ENCODE peak calls at places on chromosomes 12 and 14, in four cellular contexts. H, P, M and V are unnamed samples. For H3K4me1 and H3K79me2, the result is how much of the 10 kb centered on the place peaks cover.

GRCh38 chr12:2640709-2641108 is 154.1 kb upstream of the FKBP4 start:
- DNase-seq in H (peak), P (peak), M (no peak), V (peak)

GRCh38 chr12:14647028-14647750 is 49.2 kb downstream of the GUCY2C start:
- DNase-seq in H (no peak), P (no peak), M (no peak), V (no peak)

GRCh38 chr12:89154743-89155530 is 197.4 kb downstream of the DUSP6 start:
- DNase-seq in H (no peak), P (no peak), M (no peak), V (no peak)

GRCh38 chr14:56202256-56202655 is 84.0 kb downstream of the PELI2 start:
- DNase-seq in H (no peak), P (no peak), M (no peak), V (peak)

GRCh38 chr14:92039073-92039719 is 663 bp downstream of the TRIP11 start:
- DNase-seq in H (peak), P (peak), M (peak), V (peak)

GRCh38 chr14:71725802-71726638 is 206.2 kb upstream of the RGS6 start:
- DNase-seq in H (no peak), P (no peak), M (no peak), V (no peak)

GRCh38 chr12:11832100-11832499 is 182.6 kb downstream of the ETV6 start:
- DNase-seq in H (no peak), P (no peak), M (no peak), V (no peak)

GRCh38 chr12:90120627-90121026 is 412.0 kb upstream of the ATP2B1 start:
- DNase-seq in H (no peak), P (no peak), M (no peak), V (no peak)

GRCh38 chr12:132533584-132533958 is 43.6 kb downstream of the FBRSL1 start:
- DNase-seq in H (no peak), P (no peak), M (no peak), V (no peak)

GRCh38 chr12:65640489-65640901 is 183.8 kb upstream of the HMGA2 start:
- DNase-seq in H (no peak), P (no peak), M (no peak), V (no peak)

GRCh38 chr14:91885113-91885712 is 17.9 kb upstream of the TC2N start:
- DNase-seq in H (no peak), P (no peak), M (no peak), V (no peak)

GRCh38 chr14:77709412-77709811 is 1.5 kb downstream of the SLIRP start:
- DNase-seq in H (no peak), P (no peak), M (no peak), V (no peak)

GRCh38 chr12:6330999-6331714 is 10.7 kb downstream of the TNFRSF1A start:
- DNase-seq in H (no peak), P (no peak), M (no peak), V (no peak)
- H3K4me1 ChIP-seq in H (under half), P (under half), M (under half), V (under half)

DNA sequence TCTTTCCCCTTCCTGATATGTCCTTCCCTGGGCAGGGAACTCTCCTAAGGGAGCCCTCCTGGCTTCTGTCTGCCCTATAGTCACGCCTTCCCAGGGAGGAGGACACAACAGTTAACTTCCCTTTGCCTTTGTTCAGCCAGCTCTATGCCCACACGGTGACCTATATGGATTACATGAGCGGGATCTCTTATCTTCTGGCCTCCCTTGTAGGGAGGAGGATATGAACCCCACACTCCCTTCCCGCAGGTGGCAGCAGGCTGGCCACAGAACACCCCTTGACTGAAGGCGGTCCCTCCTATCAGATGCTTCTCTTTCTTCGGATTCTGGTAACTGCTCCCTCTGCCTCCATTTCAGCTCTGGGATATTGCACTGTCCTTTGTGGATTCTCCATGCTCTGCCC is 135.6 kb upstream of the MAX start:
- DNase-seq in H (no peak), P (no peak), M (no peak), V (no peak)
- H3K4ac ChIP-seq in H (peak), P (no peak), M (no peak), V (no peak)

GRCh38 chr12:52238916-52239649 is 6.0 kb downstream of the KRT7 start:
- DNase-seq in H (no peak), P (no peak), M (no peak), V (no peak)
- H3K79me2 ChIP-seq in H (under half), P (under half), M (under half), V (under half)

GRCh38 chr12:50568338-50569155 is 63.8 kb downstream of the DIP2B start:
- DNase-seq in H (no peak), P (no peak), M (no peak), V (no peak)
- H3K4me1 ChIP-seq in H (under half), P (under half), M (under half), V (under half)

DNA sequence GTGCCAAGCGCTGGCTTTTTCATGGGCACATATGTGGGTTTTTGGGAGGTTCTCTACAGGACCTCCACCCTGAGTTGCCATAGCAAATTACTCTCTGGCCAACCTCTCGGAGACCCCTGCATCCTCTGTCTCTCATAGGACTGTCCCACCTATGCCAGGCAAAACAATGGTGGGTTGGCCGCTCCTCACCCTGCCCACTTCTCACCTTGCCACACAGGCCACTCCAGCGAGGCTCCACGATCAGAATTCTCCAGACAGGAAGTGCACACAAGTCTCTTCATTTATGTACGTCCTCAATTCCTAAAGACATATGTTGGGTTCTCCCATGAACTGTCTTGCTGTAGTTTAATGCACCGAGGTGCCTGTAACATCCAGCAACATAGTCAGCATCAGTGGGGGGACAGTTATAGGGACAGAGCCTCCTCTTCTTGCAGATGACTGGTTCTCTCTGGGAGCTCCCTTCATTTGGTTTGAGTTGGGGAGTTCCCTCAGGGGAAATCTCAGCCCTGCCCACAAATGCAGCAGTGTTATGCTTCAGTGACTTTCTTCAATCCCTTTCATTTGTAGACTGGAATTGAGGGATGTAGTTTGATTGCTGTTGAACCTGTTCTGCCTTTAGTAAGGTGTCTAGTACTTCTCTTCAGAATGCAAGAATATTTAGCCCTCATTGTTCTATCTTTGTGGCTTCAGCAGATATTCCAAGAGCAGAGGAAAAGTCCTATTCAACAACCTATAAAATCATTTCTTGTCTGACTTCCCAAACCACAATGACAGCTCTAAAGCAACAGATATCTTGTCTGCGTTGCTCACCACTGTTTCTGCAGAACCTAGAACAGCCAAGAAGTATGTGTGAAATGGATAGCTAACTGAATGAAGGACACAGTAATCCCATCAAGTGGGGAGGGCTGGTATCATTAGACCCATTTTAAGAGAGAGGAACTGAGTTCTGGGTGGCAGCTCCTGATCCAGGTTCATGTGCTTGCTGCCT is 2.8 kb upstream of the LTBP2 start:
- DNase-seq in H (no peak), P (no peak), M (no peak), V (no peak)
- H3K4ac ChIP-seq in H (no peak), P (no peak), M (no peak), V (no peak)

GRCh38 chr12:130831246-130831645 is 7.8 kb downstream of the STX2 start:
- DNase-seq in H (no peak), P (peak), M (no peak), V (no peak)

GRCh38 chr12:130828895-130829294 is 10.2 kb downstream of the STX2 start:
- DNase-seq in H (no peak), P (peak), M (no peak), V (no peak)

GRCh38 chr12:130827432-130827831 is 11.6 kb downstream of the STX2 start:
- DNase-seq in H (no peak), P (peak), M (no peak), V (no peak)

GRCh38 chr12:130830246-130830551 is 8.9 kb downstream of the STX2 start:
- DNase-seq in H (no peak), P (peak), M (no peak), V (no peak)

GRCh38 chr12:130829391-130830245 is 9.4 kb downstream of the STX2 start:
- DNase-seq in H (no peak), P (peak), M (no peak), V (no peak)
- H3K79me2 ChIP-seq in H (under half), P (under half), M (under half), V (under half)

GRCh38 chr14:34374998-34375740 is 86.9 kb downstream of the SPTSSA start:
- DNase-seq in H (peak), P (no peak), M (no peak), V (no peak)

GRCh38 chr14:34368971-34369665 is 92.9 kb downstream of the SPTSSA start:
- DNase-seq in H (peak), P (no peak), M (no peak), V (no peak)

GRCh38 chr14:34376868-34377267 is 85.2 kb downstream of the SPTSSA start:
- DNase-seq in H (no peak), P (no peak), M (no peak), V (no peak)

GRCh38 chr14:34368115-34368970 is 93.7 kb downstream of the SPTSSA start:
- DNase-seq in H (peak), P (no peak), M (no peak), V (no peak)

DNA sequence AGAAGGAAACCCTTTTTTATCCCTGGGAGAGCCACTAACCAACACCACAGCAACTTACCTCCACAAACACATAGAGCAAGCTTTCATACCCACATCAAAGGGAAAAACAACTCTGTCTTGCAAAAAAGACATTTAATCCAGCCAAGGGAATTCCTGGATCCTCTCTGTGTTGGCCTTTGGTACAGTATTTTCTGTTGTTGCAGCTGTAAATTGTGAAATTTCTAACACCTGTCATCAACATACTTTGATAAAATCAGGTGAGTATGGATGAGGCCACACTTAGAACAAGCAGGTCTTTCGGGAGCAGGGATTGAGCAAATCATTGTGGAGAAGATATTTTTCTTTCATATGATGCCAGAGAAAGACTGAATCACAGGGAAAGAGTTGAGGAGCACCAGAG is 89.3 kb downstream of the SPTSSA start:
- DNase-seq in H (peak), P (no peak), M (no peak), V (no peak)
- H3K4me1 ChIP-seq in H (under half), P (under half), M (under half), V (under half)

GRCh38 chr14:99675951-99676350 is 8.1 kb upstream of the CYP46A1 start:
- DNase-seq in H (peak), P (no peak), M (no peak), V (no peak)
- H3K4ac ChIP-seq in H (no peak), P (no peak), M (no peak), V (no peak)

DNA sequence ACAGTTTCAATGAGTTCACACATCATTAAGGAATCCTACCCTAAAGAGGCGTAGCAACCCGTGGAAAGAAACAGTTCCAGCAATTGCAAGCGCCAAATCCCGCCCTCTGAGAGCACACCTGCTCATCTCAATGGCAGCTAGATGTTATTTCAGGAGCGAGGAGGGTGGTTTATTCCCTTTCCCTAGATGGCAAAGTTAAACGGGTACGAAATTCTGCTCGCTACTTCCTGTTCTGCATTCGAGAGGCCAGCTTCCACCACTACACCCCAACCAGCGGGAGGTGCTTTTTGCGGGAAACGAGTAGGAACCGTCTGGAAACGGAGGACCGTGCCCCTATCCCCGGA is 561 bp downstream of the VPS29 start:
- DNase-seq in H (peak), P (peak), M (no peak), V (peak)
- H3K79me2 ChIP-seq in H (under half), P (under half), M (under half), V (under half)